ENCODE peak calls at places on chromosomes 1 and 21, in five cellular contexts. F is lung, S is hepatocyte, J is transverse colon, W is ovary. O is an unnamed sample. For H3K36me3, the result is how much of the 10 kb centered on the place peaks cover.

GRCh38 chr1:170555370-170555769 is 23.4 kb downstream of the GORAB start:
- DNase-seq in F (no peak), S (no peak), J (no peak), W (no peak), O (no peak)

GRCh38 chr1:151989131-151989868 is 4.4 kb downstream of the S100A10 start:
- DNase-seq in F (peak), S (peak), J (peak), W (no peak), O (peak)

GRCh38 chr1:97654866-97655265 is 266.0 kb downstream of the DPYD start:
- DNase-seq in F (no peak), S (no peak), J (no peak), W (no peak), O (no peak)

GRCh38 chr1:57424231-57425027 is 569 bp upstream of the DAB1 start:
- DNase-seq in F (no peak), S (peak), J (no peak), W (peak), O (peak)

GRCh38 chr21:37087188-37087587 is 14.1 kb downstream of the TTC3 start:
- DNase-seq in F (no peak), S (peak), J (no peak), W (no peak), O (peak)

GRCh38 chr1:226692067-226692792 is 46.9 kb downstream of the ITPKB start:
- DNase-seq in F (no peak), S (no peak), J (no peak), W (no peak), O (no peak)

GRCh38 chr1:10064416-10065343 is 31.9 kb downstream of the UBE4B start:
- DNase-seq in F (no peak), S (no peak), J (no peak), W (no peak), O (no peak)

GRCh38 chr1:65512383-65512782 is 91.9 kb downstream of the LEPR start:
- DNase-seq in F (no peak), S (no peak), J (no peak), W (no peak), O (no peak)

GRCh38 chr1:162755306-162755705 is 35.2 kb upstream of the HSD17B7 start:
- DNase-seq in F (no peak), S (no peak), J (no peak), W (no peak), O (no peak)

GRCh38 chr1:13732971-13733667 is 33.1 kb downstream of the PRDM2 start:
- DNase-seq in F (no peak), S (no peak), J (no peak), W (no peak), O (no peak)

GRCh38 chr21:44710294-44710665 is 1.1 kb downstream of the TSPEAR start:
- DNase-seq in F (no peak), S (no peak), J (no peak), W (peak), O (no peak)

GRCh38 chr1:33741749-33742148 is 122.1 kb upstream of the HMGB4 start:
- DNase-seq in F (no peak), S (peak), J (no peak), W (no peak), O (no peak)

GRCh38 chr21:25911730-25912401 is 177.1 kb downstream of the GABPA start:
- DNase-seq in F (no peak), S (no peak), J (peak), W (no peak), O (no peak)

GRCh38 chr1:247113094-247113497 is 8.9 kb upstream of the ZNF669 start:
- DNase-seq in F (no peak), S (no peak), J (no peak), W (no peak), O (no peak)

GRCh38 chr1:102234753-102235359 is 238.1 kb upstream of the OLFM3 start:
- DNase-seq in F (no peak), S (no peak), J (no peak), W (no peak), O (no peak)

GRCh38 chr1:208329291-208329690 is 85.1 kb upstream of the PLXNA2 start:
- DNase-seq in F (no peak), S (no peak), J (no peak), W (no peak), O (no peak)

GRCh38 chr1:226575436-226576390 is 27.1 kb downstream of the STUM start:
- DNase-seq in F (no peak), S (no peak), J (no peak), W (no peak), O (no peak)

GRCh38 chr21:34517039-34517438 is 5.0 kb upstream of the KCNE1 start:
- DNase-seq in F (no peak), S (no peak), J (no peak), W (no peak), O (no peak)

GRCh38 chr1:93771843-93772242 is 90.2 kb upstream of the BCAR3 start:
- DNase-seq in F (no peak), S (no peak), J (no peak), W (no peak), O (no peak)

GRCh38 chr1:21337931-21338567 is 47.8 kb upstream of the ECE1 start:
- DNase-seq in F (peak), S (peak), J (peak), W (peak), O (no peak)

GRCh38 chr1:108661030-108661609 is at the start of gene HENMT1:
- DNase-seq in F (peak), S (peak), J (peak), W (peak), O (peak)

GRCh38 chr1:89894210-89894668 is 73.4 kb downstream of the LRRC8D start:
- DNase-seq in F (no peak), S (no peak), J (no peak), W (no peak), O (peak)

GRCh38 chr21:32241434-32241785 is 37.4 kb downstream of the MIS18A start:
- DNase-seq in F (no peak), S (no peak), J (no peak), W (no peak), O (no peak)

GRCh38 chr1:55632906-55633305 is 417.7 kb upstream of the USP24 start:
- DNase-seq in F (no peak), S (no peak), J (no peak), W (no peak), O (no peak)

GRCh38 chr1:159015440-159015909 is 5.8 kb downstream of the IFI16 start:
- DNase-seq in F (peak), S (peak), J (peak), W (no peak), O (peak)

GRCh38 chr1:212860713-212861581 is 2.9 kb downstream of the FLVCR1 start:
- DNase-seq in F (no peak), S (peak), J (no peak), W (no peak), O (peak)

GRCh38 chr1:21936366-21937031 is 611 bp downstream of the HSPG2 start:
- DNase-seq in F (no peak), S (no peak), J (peak), W (peak), O (no peak)

GRCh38 chr1:78229344-78229743 is 183.6 kb downstream of the GIPC2 start:
- DNase-seq in F (peak), S (no peak), J (no peak), W (no peak), O (peak)

GRCh38 chr1:30106125-30106524 is 617.3 kb downstream of the MATN1 start:
- DNase-seq in F (no peak), S (peak), J (peak), W (no peak), O (peak)

GRCh38 chr1:121483961-121484424 is 299.2 kb downstream of the SRGAP2C start:
- DNase-seq in F (no peak), S (peak), J (no peak), W (no peak), O (peak)

DNA sequence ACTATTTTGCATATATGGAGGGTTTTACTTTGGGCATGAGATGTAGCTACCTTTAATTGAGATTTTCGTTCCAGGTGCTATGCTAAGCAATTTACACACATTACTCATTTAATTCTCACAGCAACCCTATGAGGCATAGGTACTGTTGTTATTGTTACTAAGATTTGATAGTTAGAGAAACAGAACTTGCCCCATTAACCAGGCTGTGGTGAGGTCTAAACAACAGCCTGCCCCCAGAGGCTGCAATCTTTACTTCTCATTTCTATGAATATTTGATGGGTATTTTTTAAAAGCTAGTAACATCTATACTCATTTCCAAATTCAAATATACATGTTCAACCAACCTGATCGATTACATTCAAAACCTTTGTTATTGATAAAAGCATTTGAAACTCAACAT is 155.6 kb downstream of the GALNT2 start:
- DNase-seq in F (no peak), S (no peak), J (no peak), W (no peak), O (no peak)
- TF ChIP-seq CTCF in F (no peak), S (peak), J (no peak), W (no peak), O (peak)

DNA sequence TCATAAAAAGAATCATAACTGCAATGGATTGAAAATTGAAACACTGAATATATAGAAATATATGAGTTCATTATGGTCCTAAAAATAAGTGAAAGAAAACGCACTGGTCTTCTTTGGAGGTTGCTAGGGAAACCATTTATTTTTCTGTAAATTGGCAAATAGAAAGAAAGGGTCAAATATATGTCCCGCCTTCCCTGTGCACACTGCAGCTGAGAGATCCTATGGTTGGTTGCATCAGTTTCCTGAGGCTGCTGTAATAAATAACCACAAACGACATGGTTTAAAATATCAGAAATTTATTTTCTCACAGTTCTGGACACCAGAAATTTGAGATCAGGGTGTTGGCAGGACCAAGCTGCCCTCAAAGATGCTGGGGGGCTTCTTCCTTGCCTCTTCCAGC is 35.0 kb downstream of the CA6 start:
- DNase-seq in F (no peak), S (no peak), J (no peak), W (no peak), O (no peak)
- H3K4me3 ChIP-seq in F (no peak), S (no peak), J (no peak), W (no peak), O (no peak)

GRCh38 chr1:27993241-27993640 is 33.5 kb downstream of the XKR8 start:
- DNase-seq in F (no peak), S (no peak), J (no peak), W (no peak), O (no peak)
- H3K36me3 ChIP-seq in F (under half), S (under half), J (half or more), W (under half), O (half or more)

DNA sequence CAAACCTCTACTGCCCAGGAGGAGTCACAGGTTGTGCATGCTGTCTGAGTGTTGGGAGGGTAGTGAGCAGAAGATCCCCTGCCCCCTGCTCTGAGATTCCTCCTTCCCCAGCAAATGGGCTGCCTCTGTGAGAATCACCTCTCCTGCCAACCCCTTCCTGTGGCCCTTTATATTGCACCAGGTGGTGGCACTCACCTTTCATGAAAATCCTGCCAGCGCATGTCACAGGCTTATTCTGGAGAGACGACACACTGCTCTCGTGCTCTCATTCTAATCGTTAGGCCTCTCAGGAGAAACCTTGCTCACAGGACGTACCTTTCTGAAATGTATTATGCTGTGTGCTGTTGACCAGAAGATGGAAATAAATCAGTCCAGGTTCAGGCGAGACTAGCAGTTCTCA is 113.7 kb downstream of the RGL1 start:
- DNase-seq in F (no peak), S (no peak), J (no peak), W (no peak), O (no peak)
- TF ChIP-seq CTCF in F (no peak), S (no peak), J (no peak), W (no peak), O (no peak)

GRCh38 chr1:19666139-19666465 is 1.4 kb downstream of the HTR6 start:
- DNase-seq in F (no peak), S (no peak), J (no peak), W (no peak), O (no peak)

GRCh38 chr1:19662313-19662712 is 2.4 kb upstream of the HTR6 start:
- DNase-seq in F (no peak), S (no peak), J (no peak), W (no peak), O (no peak)

GRCh38 chr1:19665044-19665455 is 375 bp downstream of the HTR6 start:
- DNase-seq in F (no peak), S (no peak), J (no peak), W (no peak), O (no peak)

GRCh38 chr1:19664453-19665043 is at the start of gene HTR6:
- DNase-seq in F (no peak), S (peak), J (no peak), W (no peak), O (no peak)

DNA sequence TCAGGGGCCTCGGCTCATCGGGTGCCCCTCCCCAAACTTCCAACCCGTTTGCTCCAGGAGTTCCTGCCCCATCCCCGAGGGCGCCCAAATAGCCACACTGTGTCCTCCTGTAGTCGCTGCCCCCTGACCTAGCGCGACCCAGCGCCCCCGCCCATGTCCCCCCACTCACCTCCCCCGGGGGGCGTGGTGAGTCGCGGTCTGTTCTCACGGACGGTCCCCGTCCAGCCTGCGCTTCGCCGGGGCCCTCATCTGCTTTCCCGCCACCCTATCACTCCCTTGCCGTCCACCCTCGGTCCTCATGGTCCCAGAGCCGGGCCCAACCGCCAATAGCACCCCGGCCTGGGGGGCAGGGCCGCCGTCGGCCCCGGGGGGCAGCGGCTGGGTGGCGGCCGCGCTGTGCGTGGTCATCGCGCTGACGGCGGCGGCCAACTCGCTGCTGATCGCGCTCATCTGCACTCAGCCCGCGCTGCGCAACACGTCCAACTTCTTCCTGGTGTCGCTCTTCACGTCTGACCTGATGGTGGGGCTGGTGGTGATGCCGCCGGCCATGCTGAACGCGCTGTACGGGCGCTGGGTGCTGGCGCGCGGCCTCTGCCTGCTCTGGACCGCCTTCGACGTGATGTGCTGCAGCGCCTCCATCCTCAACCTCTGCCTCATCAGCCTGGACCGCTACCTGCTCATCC is 922 bp downstream of the HTR6 start:
- DNase-seq in F (no peak), S (no peak), J (no peak), W (peak), O (no peak)
- H3K4me3 ChIP-seq in F (no peak), S (no peak), J (no peak), W (no peak), O (no peak)

GRCh38 chr1:26838474-26839338 is 12.2 kb downstream of the ZDHHC18 start:
- DNase-seq in F (no peak), S (no peak), J (peak), W (no peak), O (no peak)
- H3K36me3 ChIP-seq in F (under half), S (under half), J (under half), W (under half), O (under half)

DNA sequence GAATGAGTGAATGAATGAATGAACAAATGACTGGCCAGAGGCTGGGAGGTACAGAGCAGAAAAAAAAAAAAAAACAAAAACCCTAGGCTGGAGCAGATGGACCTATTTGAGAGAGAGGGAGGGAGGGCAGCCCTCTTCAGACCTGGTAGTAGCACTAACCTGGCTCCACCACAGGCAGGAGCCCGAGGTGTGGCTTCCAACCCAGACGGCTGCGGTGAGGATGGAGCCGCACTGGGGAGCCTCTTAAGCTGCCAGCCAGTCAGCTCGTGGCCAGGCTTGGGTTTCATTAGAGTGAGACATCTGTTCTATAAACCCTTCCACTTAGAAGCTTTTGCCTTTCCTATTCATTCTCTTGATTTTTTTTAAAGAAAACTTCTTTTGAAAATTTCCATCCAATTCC is 16.8 kb downstream of the LGR6 start:
- DNase-seq in F (no peak), S (peak), J (no peak), W (no peak), O (no peak)
- TF ChIP-seq CTCF in F (no peak), S (peak), J (no peak), W (no peak), O (peak)